ENCODE peak calls at places on chromosomes 5 and 9, in six cellular contexts. One of them, this sample, is unnamed.

GRCh38 chr9:81621111-81621510 is 68.2 kb downstream of the TLE1 start:
- DNase-seq in foreskin fibroblast: no peak
- DNase-seq in HL-60: no peak
- DNase-seq in ureter: no peak
- DNase-seq in HT1080: no peak
- DNase-seq in Ammon's horn: no peak
- DNase-seq in this sample: no peak

GRCh38 chr5:18314192-18314778 is 680.0 kb downstream of the TAF11L14 start:
- DNase-seq in foreskin fibroblast: peak
- DNase-seq in HL-60: no peak
- DNase-seq in ureter: no peak
- DNase-seq in HT1080: no peak
- DNase-seq in Ammon's horn: peak
- DNase-seq in this sample: no peak

GRCh38 chr5:96743065-96743768 is 64.5 kb downstream of the ERAP1 start:
- DNase-seq in foreskin fibroblast: peak
- DNase-seq in HL-60: peak
- DNase-seq in ureter: no peak
- DNase-seq in HT1080: peak
- DNase-seq in Ammon's horn: no peak
- DNase-seq in this sample: no peak

GRCh38 chr5:157387683-157388093 is 72.3 kb upstream of the NIPAL4 start:
- DNase-seq in foreskin fibroblast: peak
- DNase-seq in HL-60: no peak
- DNase-seq in ureter: peak
- DNase-seq in HT1080: peak
- DNase-seq in Ammon's horn: peak
- DNase-seq in this sample: no peak

GRCh38 chr5:173778152-173778782 is 109.9 kb upstream of the CPEB4 start:
- DNase-seq in foreskin fibroblast: no peak
- DNase-seq in HL-60: peak
- DNase-seq in ureter: no peak
- DNase-seq in HT1080: no peak
- DNase-seq in Ammon's horn: no peak
- DNase-seq in this sample: peak

GRCh38 chr5:116572375-116573278 is 2.0 kb downstream of the SEMA6A start:
- DNase-seq in foreskin fibroblast: peak
- DNase-seq in HL-60: no peak
- DNase-seq in ureter: peak
- DNase-seq in HT1080: no peak
- DNase-seq in Ammon's horn: peak
- DNase-seq in this sample: no peak

GRCh38 chr9:135397142-135397541 is 82.4 kb upstream of the PPP1R26 start:
- DNase-seq in foreskin fibroblast: no peak
- DNase-seq in HL-60: no peak
- DNase-seq in ureter: no peak
- DNase-seq in HT1080: no peak
- DNase-seq in Ammon's horn: no peak
- DNase-seq in this sample: no peak

GRCh38 chr5:73189816-73190451 is 16.9 kb downstream of the TMEM174 start:
- DNase-seq in foreskin fibroblast: peak
- DNase-seq in HL-60: no peak
- DNase-seq in ureter: no peak
- DNase-seq in HT1080: no peak
- DNase-seq in Ammon's horn: no peak
- DNase-seq in this sample: no peak

GRCh38 chr5:60076746-60077145 is 183.2 kb upstream of the PDE4D start:
- DNase-seq in foreskin fibroblast: no peak
- DNase-seq in HL-60: no peak
- DNase-seq in ureter: no peak
- DNase-seq in HT1080: no peak
- DNase-seq in Ammon's horn: no peak
- DNase-seq in this sample: no peak

GRCh38 chr9:129697111-129697955 is 31.9 kb downstream of the PRRX2 start:
- DNase-seq in foreskin fibroblast: peak
- DNase-seq in HL-60: peak
- DNase-seq in ureter: peak
- DNase-seq in HT1080: no peak
- DNase-seq in Ammon's horn: no peak
- DNase-seq in this sample: no peak

GRCh38 chr5:150130493-150130922 is 25.1 kb downstream of the PDGFRB start:
- DNase-seq in foreskin fibroblast: no peak
- DNase-seq in HL-60: no peak
- DNase-seq in ureter: no peak
- DNase-seq in HT1080: no peak
- DNase-seq in Ammon's horn: no peak
- DNase-seq in this sample: no peak

GRCh38 chr9:114906922-114907571 is 23.3 kb downstream of the TNFSF8 start:
- DNase-seq in foreskin fibroblast: peak
- DNase-seq in HL-60: no peak
- DNase-seq in ureter: peak
- DNase-seq in HT1080: peak
- DNase-seq in Ammon's horn: peak
- DNase-seq in this sample: no peak

GRCh38 chr5:172707285-172708182 is 63.5 kb downstream of the DUSP1 start:
- DNase-seq in foreskin fibroblast: peak
- DNase-seq in HL-60: peak
- DNase-seq in ureter: no peak
- DNase-seq in HT1080: peak
- DNase-seq in Ammon's horn: peak
- DNase-seq in this sample: peak

GRCh38 chr5:143311428-143311827 is 92.1 kb downstream of the NR3C1 start:
- DNase-seq in foreskin fibroblast: peak
- DNase-seq in HL-60: no peak
- DNase-seq in ureter: no peak
- DNase-seq in HT1080: peak
- DNase-seq in Ammon's horn: no peak
- DNase-seq in this sample: no peak

GRCh38 chr5:52580921-52581320 is 206.8 kb upstream of the ITGA1 start:
- DNase-seq in foreskin fibroblast: peak
- DNase-seq in HL-60: no peak
- DNase-seq in ureter: no peak
- DNase-seq in HT1080: peak
- DNase-seq in Ammon's horn: no peak
- DNase-seq in this sample: no peak

GRCh38 chr5:90987711-90988110 is 395.4 kb downstream of the ARRDC3 start:
- DNase-seq in foreskin fibroblast: no peak
- DNase-seq in HL-60: no peak
- DNase-seq in ureter: no peak
- DNase-seq in HT1080: no peak
- DNase-seq in Ammon's horn: no peak
- DNase-seq in this sample: no peak

GRCh38 chr9:71897573-71897972 is 13.4 kb downstream of the ABHD17B start:
- DNase-seq in foreskin fibroblast: peak
- DNase-seq in HL-60: peak
- DNase-seq in ureter: no peak
- DNase-seq in HT1080: peak
- DNase-seq in Ammon's horn: no peak
- DNase-seq in this sample: peak

GRCh38 chr9:14260101-14260500 is 53.8 kb downstream of the NFIB start:
- DNase-seq in foreskin fibroblast: peak
- DNase-seq in HL-60: no peak
- DNase-seq in ureter: no peak
- DNase-seq in HT1080: no peak
- DNase-seq in Ammon's horn: no peak
- DNase-seq in this sample: no peak

GRCh38 chr5:95823738-95824609 is 1.4 kb upstream of the GLRX start:
- DNase-seq in foreskin fibroblast: peak
- DNase-seq in HL-60: peak
- DNase-seq in ureter: no peak
- DNase-seq in HT1080: peak
- DNase-seq in Ammon's horn: no peak
- DNase-seq in this sample: peak

GRCh38 chr5:75611324-75612210 is at the start of gene ANKDD1B:
- DNase-seq in foreskin fibroblast: peak
- DNase-seq in HL-60: no peak
- DNase-seq in ureter: peak
- DNase-seq in HT1080: no peak
- DNase-seq in Ammon's horn: no peak
- DNase-seq in this sample: no peak

GRCh38 chr5:84286662-84287061 is 98.0 kb downstream of the EDIL3 start:
- DNase-seq in foreskin fibroblast: no peak
- DNase-seq in HL-60: no peak
- DNase-seq in ureter: no peak
- DNase-seq in HT1080: no peak
- DNase-seq in Ammon's horn: no peak
- DNase-seq in this sample: no peak

GRCh38 chr5:26894719-26895263 is 143.6 kb downstream of the CDH9 start:
- DNase-seq in foreskin fibroblast: peak
- DNase-seq in HL-60: no peak
- DNase-seq in ureter: no peak
- DNase-seq in HT1080: peak
- DNase-seq in Ammon's horn: no peak
- DNase-seq in this sample: no peak

GRCh38 chr5:30040483-30041116 is 1152.9 kb upstream of the CDH6 start:
- DNase-seq in foreskin fibroblast: no peak
- DNase-seq in HL-60: peak
- DNase-seq in ureter: no peak
- DNase-seq in HT1080: peak
- DNase-seq in Ammon's horn: peak
- DNase-seq in this sample: no peak

GRCh38 chr5:35436441-35437057 is 181.1 kb upstream of the SPEF2 start:
- DNase-seq in foreskin fibroblast: peak
- DNase-seq in HL-60: peak
- DNase-seq in ureter: no peak
- DNase-seq in HT1080: peak
- DNase-seq in Ammon's horn: peak
- DNase-seq in this sample: no peak

GRCh38 chr9:98538626-98539031 is 170.1 kb downstream of the GABBR2 start:
- DNase-seq in foreskin fibroblast: peak
- DNase-seq in HL-60: no peak
- DNase-seq in ureter: no peak
- DNase-seq in HT1080: no peak
- DNase-seq in Ammon's horn: no peak
- DNase-seq in this sample: no peak

GRCh38 chr9:93898026-93898425 is 57.1 kb downstream of the BARX1 start:
- DNase-seq in foreskin fibroblast: no peak
- DNase-seq in HL-60: no peak
- DNase-seq in ureter: peak
- DNase-seq in HT1080: no peak
- DNase-seq in Ammon's horn: no peak
- DNase-seq in this sample: no peak

GRCh38 chr9:125203259-125203658 is 2.9 kb downstream of the RABEPK start:
- DNase-seq in foreskin fibroblast: peak
- DNase-seq in HL-60: no peak
- DNase-seq in ureter: no peak
- DNase-seq in HT1080: peak
- DNase-seq in Ammon's horn: no peak
- DNase-seq in this sample: no peak

This sample was measured in GF-D8.